ENCODE peak calls at places on chromosomes 11 and 22, in seven cellular contexts. H is HepG2, M is prostate gland, D is esophagus squamous epithelium, J is adrenal gland, Z is IMR-90, V is GM12878. X is an unnamed sample. For H3K27me3, the result is how much of the 10 kb centered on the place peaks cover.

GRCh38 chr11:41306435-41306834 is 153.0 kb downstream of the LRRC4C start:
- DNase-seq in H (no peak), M (no peak), D (no peak), J (no peak), Z (no peak), V (no peak), X (no peak)

GRCh38 chr11:35145249-35145648 is 6.3 kb downstream of the CD44 start:
- DNase-seq in H (no peak), M (no peak), D (no peak), J (no peak), Z (peak), V (peak), X (peak)

GRCh38 chr11:115607621-115608191 is 103.5 kb upstream of the CADM1 start:
- DNase-seq in H (no peak), M (no peak), D (no peak), J (no peak), Z (no peak), V (no peak), X (no peak)

GRCh38 chr11:85464283-85464682 is 162.9 kb downstream of the DLG2 start:
- DNase-seq in H (no peak), M (no peak), D (no peak), J (no peak), Z (no peak), V (no peak), X (no peak)

GRCh38 chr11:95803973-95804372 is 13.7 kb downstream of the CEP57 start:
- DNase-seq in H (no peak), M (no peak), D (no peak), J (no peak), Z (no peak), V (no peak), X (no peak)

GRCh38 chr11:19079643-19080440 is 19.3 kb upstream of the MRGPRX2 start:
- DNase-seq in H (no peak), M (peak), D (no peak), J (peak), Z (peak), V (no peak), X (no peak)

GRCh38 chr22:19961868-19962245 is 20.2 kb upstream of the TXNRD2 start:
- DNase-seq in H (no peak), M (no peak), D (no peak), J (no peak), Z (no peak), V (no peak), X (no peak)

GRCh38 chr11:44607324-44607962 is 42.0 kb downstream of the CD82 start:
- DNase-seq in H (no peak), M (no peak), D (no peak), J (no peak), Z (peak), V (no peak), X (no peak)

GRCh38 chr22:19149047-19149883 is 827 bp downstream of the GSC2 start:
- DNase-seq in H (no peak), M (no peak), D (no peak), J (no peak), Z (no peak), V (no peak), X (no peak)

GRCh38 chr11:621838-622237 is 2.9 kb downstream of the CDHR5 start:
- DNase-seq in H (no peak), M (no peak), D (no peak), J (no peak), Z (no peak), V (no peak), X (no peak)

GRCh38 chr11:131311746-131312145 is 58.7 kb upstream of the NTM start:
- DNase-seq in H (no peak), M (no peak), D (no peak), J (no peak), Z (no peak), V (no peak), X (no peak)

GRCh38 chr11:33344611-33345010 is 87.4 kb downstream of the HIPK3 start:
- DNase-seq in H (peak), M (no peak), D (no peak), J (no peak), Z (peak), V (no peak), X (no peak)

GRCh38 chr22:19842386-19843106 is 12.1 kb downstream of the GNB1L start:
- DNase-seq in H (no peak), M (no peak), D (no peak), J (no peak), Z (no peak), V (no peak), X (no peak)

GRCh38 chr22:36981247-36981775 is 37.9 kb downstream of the TST start:
- DNase-seq in H (no peak), M (no peak), D (no peak), J (no peak), Z (no peak), V (no peak), X (no peak)

DNA sequence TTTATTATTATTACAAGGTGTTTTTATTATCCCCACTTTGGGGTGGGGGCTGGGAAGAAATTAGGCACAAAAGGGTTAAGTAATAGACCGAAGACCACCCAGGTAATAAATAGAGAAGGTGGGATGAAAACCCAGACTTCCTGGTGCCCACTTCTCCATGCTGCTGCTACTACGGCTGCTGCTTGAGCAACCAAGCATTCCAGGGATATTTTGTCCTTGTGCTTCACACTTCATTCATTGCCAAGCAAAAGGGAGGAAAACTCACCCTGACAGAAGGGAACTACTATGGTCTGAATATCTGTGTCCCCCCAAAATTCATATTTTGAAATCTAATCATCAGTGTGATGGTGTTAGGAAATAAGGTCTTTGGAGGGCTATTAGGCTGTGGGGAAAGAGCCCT is 470.9 kb upstream of the API5 start:
- DNase-seq in H (no peak), M (no peak), D (no peak), J (no peak), Z (no peak), V (no peak), X (no peak)
- H3K27me3 ChIP-seq in H (under half), M (under half), D (under half), J (under half), Z (under half), V (under half), X (under half)

DNA sequence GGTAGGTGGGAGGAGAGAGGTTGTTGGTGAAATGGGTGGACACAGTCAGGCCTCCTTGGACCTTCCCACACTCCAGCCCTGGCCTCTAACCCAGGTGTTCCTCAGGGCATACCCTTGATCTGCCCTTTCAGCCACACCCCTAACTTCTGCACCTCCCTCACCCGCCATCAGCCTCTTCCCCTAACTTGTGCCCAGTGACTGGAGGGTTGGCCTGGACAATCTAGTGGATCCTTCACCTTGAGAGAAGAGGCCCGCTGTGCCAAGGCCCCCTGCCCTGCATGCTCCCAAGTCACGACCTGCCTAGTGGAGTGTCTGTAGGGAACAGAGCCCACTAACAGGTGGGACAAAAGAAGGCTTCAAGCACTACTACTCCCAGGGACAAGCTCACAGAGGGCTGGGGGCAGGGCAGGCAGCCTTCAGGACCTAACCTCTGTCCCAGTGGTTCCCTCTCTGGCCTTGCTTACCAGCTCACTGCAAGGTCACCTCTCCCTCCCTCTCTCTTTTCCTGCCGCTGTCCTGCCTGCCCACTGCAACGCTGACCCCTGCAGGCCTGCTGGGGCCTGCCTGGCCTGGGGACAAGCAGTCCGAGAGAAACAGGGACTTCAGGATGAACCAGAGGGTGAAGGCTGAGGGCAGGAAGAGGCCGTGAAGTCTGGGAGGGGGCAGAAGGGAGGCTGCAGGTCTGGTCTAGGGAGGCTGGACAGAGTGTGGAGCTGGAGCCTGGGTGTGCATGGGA is 3.3 kb downstream of the SYT7 start:
- DNase-seq in H (peak), M (no peak), D (no peak), J (no peak), Z (no peak), V (no peak), X (no peak)
- TF ChIP-seq CTCF in H (peak), M (peak), D (no peak), J (peak), Z (peak), V (no peak), X (peak)

GRCh38 chr11:66346476-66347424 is 679 bp downstream of the B4GAT1 start:
- DNase-seq in H (no peak), M (no peak), D (no peak), J (no peak), Z (no peak), V (no peak), X (no peak)
- TF ChIP-seq POLR2A in H (no peak), M (no peak), D (no peak), J (no peak), Z (no peak), V (no peak), X (no peak)

DNA sequence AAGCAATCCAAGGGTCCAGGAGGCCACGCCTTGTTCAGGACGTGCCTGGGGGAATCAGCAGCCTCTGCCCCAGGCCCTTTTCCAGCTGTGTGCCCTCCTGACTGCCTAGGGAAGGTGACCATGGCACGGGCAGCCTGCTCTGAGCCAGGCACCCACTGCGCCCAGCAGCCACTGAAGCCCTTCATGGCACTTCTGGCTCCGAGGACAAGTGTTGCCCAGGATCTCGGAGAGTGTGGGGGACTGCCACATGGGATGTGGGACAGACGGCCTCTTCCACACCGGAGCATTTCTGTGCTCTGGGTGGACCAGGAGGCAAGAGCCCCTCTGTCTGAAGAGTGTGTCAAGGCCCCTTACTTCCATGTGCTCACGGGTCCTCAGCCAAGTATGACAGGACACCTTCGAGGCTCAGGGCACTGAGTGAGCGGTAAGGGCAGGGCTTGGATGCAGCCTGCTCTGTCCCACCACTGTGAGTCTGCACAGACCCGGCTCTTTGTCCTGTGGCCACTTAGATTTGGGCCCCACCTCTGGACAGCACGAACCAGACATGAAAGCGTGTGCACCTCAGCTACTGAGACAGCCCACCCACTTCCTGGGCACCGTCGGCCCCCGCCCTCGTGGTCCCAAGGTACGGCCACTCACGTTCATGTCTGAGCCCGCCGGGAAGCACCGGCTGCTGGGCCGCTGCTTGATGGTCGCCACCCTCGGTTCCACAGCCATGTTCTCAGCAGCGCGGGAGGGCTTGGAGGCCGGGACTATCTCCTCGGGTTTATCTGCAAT is 93.6 kb downstream of the CTTN start:
- DNase-seq in H (no peak), M (no peak), D (no peak), J (no peak), Z (no peak), V (no peak), X (no peak)
- H3K27me3 ChIP-seq in H (under half), M (under half), D (under half), J (under half), Z (under half), V (under half), X (under half)

GRCh38 chr11:14114269-14114668 is 151.7 kb downstream of the SPON1 start:
- DNase-seq in H (no peak), M (no peak), D (no peak), J (no peak), Z (no peak), V (no peak), X (no peak)
- TF ChIP-seq CTCF in H (no peak), M (no peak), D (no peak), J (no peak), Z (no peak), V (no peak), X (no peak)

DNA sequence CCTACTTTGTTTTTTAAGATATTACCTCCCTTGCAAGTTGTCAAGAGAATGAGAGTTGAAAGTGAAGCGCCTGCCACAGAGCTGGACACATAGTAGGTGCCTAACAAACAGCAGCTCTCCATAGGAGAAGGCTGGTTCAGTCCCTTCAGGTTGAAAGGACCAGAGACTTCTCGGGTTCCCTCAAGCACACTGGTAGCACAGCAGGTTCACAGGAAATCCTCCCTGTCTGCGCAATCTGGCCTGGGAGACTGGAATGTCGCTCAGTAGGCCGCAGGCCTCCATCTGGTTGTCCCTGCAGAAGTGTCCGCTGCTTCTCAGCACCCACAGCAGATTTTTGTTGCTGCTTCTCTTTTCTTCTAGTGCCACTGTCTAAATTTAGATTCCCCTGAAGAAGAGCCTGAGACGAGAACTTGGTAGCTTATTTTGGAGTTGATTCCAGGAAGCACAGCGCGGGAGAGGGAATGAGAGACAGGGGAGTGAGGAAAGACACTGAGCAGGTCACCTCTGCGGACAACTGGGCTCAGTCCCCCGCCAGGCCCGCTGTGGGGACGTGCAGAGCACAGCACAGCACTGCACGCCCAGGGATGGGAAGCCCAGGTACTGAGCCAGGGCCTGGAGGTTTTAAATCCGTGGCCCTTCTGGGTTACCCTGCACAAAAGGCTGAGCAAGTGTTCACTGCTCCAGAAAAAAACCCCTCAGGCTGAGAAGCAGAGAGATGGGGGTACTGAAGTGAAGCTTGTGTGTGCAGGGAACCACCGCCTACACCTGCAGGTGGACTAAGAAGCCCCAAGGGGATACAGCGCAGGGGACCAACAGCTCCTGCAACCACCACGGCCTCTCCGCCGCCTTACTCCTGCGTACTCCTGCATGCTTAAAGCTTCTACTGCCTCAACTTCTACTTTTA is 31.6 kb downstream of the RBX1 start:
- DNase-seq in H (no peak), M (no peak), D (no peak), J (no peak), Z (no peak), V (no peak), X (peak)
- TF ChIP-seq POLR2A in H (no peak), M (no peak), D (no peak), J (no peak), Z (no peak), V (no peak), X (no peak)

GRCh38 chr22:27639180-27640086 is 162.1 kb downstream of the MN1 start:
- DNase-seq in H (no peak), M (no peak), D (no peak), J (no peak), Z (no peak), V (no peak), X (no peak)
- H3K27me3 ChIP-seq in H (under half), M (under half), D (under half), J (under half), Z (under half), V (under half), X (under half)